ENCODE peak calls at places on chromosomes 3 and 15, in four cellular contexts. F is uterus, J is tibial nerve, L is heart left ventricle. N is an unnamed sample.

GRCh38 chr3:54578417-54578816 is 349.4 kb downstream of the LRTM1 start:
- DNase-seq in F (no peak), J (no peak), L (no peak), N (no peak)

GRCh38 chr3:194000712-194001111 is 135.2 kb upstream of the HES1 start:
- DNase-seq in F (no peak), J (no peak), L (no peak), N (no peak)

GRCh38 chr3:170534232-170534631 is 51.6 kb downstream of the SLC7A14 start:
- DNase-seq in F (no peak), J (no peak), L (no peak), N (no peak)

GRCh38 chr3:127746400-127747057 is 73.8 kb downstream of the ABTB1 start:
- DNase-seq in F (no peak), J (no peak), L (peak), N (no peak)

GRCh38 chr15:69891070-69891491 is 206.6 kb downstream of the TLE3 start:
- DNase-seq in F (no peak), J (no peak), L (no peak), N (no peak)

GRCh38 chr15:40793216-40793989 is 13.5 kb upstream of the ZFYVE19 start:
- DNase-seq in F (no peak), J (no peak), L (no peak), N (peak)

GRCh38 chr3:197801801-197802504 is 10.9 kb downstream of the LRCH3 start:
- DNase-seq in F (no peak), J (no peak), L (no peak), N (no peak)

GRCh38 chr3:45554001-45554691 is 40.4 kb upstream of the LIMD1 start:
- DNase-seq in F (peak), J (no peak), L (peak), N (no peak)

GRCh38 chr15:37035349-37035748 is 65.0 kb downstream of the MEIS2 start:
- DNase-seq in F (no peak), J (no peak), L (no peak), N (no peak)

GRCh38 chr3:120418446-120418845 is 32.3 kb downstream of the FSTL1 start:
- DNase-seq in F (no peak), J (no peak), L (no peak), N (no peak)

GRCh38 chr15:27527490-27528067 is 556.6 kb downstream of the GABRG3 start:
- DNase-seq in F (no peak), J (no peak), L (no peak), N (no peak)

GRCh38 chr15:48313216-48313615 is 18.0 kb upstream of the DUT start:
- DNase-seq in F (no peak), J (no peak), L (no peak), N (no peak)

GRCh38 chr3:149575213-149575961 is 82.4 kb downstream of the WWTR1 start:
- DNase-seq in F (peak), J (no peak), L (peak), N (no peak)

GRCh38 chr3:13021141-13021933 is 51.9 kb downstream of the IQSEC1 start:
- DNase-seq in F (no peak), J (no peak), L (no peak), N (no peak)

GRCh38 chr3:36843065-36844051 is 79.0 kb upstream of the DCLK3 start:
- DNase-seq in F (no peak), J (no peak), L (no peak), N (no peak)

GRCh38 chr3:54038391-54038790 is 84.0 kb upstream of the CACNA2D3 start:
- DNase-seq in F (no peak), J (no peak), L (no peak), N (peak)

DNA sequence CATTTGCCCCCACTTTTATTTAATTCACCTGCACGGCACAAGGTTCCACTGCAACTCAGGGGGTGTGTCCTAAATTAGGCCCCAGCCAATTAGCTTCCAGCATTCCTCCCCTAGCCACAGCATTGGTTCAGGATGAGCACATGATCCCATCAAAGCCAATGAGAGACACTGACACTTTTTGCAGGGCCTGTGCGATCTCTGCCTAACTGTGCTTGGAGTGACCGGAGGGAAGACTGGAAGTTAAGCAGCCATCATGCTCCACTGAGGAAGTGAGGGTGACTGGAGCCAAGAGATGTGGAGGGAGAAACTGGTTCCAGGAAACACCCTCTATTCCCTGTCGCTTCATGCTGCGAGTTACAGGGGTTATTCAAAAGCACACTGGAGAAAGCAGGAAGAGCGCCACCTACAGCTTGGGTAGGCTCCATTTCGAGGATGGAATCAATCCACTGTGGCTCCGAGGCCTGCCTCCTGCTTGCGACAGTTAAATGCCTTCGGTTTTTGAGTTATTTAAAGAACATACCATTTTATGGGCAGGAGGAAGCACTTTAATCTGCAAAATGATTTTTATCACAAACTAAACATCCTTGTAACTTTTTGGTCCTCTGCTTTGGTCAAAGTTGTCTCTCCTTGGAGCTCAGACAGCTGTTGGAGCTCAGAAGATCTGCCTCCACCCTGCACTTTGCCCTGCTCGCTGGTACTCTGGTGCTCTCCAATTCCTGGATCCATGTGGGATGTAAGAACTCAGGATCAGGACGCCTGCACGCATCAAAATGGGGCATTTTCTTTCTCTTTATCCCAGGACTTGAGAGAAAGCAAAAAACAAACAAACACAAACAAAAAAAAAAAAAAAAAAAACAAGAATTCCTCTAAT is 122.4 kb upstream of the WNT5A start:
- DNase-seq in F (no peak), J (no peak), L (no peak), N (no peak)
- TF ChIP-seq CTCF in F (no peak), J (no peak), L (no peak), N (peak)

GRCh38 chr3:184050217-184050847 is 2.5 kb upstream of the HTR3C start:
- DNase-seq in F (no peak), J (no peak), L (no peak), N (no peak)
- TF ChIP-seq POLR2A in F (no peak), J (no peak), L (no peak), N (no peak)

GRCh38 chr3:5309181-5309580 is 121.7 kb downstream of the EDEM1 start:
- DNase-seq in F (no peak), J (no peak), L (no peak), N (no peak)
- TF ChIP-seq CTCF in F (no peak), J (no peak), L (no peak), N (no peak)

DNA sequence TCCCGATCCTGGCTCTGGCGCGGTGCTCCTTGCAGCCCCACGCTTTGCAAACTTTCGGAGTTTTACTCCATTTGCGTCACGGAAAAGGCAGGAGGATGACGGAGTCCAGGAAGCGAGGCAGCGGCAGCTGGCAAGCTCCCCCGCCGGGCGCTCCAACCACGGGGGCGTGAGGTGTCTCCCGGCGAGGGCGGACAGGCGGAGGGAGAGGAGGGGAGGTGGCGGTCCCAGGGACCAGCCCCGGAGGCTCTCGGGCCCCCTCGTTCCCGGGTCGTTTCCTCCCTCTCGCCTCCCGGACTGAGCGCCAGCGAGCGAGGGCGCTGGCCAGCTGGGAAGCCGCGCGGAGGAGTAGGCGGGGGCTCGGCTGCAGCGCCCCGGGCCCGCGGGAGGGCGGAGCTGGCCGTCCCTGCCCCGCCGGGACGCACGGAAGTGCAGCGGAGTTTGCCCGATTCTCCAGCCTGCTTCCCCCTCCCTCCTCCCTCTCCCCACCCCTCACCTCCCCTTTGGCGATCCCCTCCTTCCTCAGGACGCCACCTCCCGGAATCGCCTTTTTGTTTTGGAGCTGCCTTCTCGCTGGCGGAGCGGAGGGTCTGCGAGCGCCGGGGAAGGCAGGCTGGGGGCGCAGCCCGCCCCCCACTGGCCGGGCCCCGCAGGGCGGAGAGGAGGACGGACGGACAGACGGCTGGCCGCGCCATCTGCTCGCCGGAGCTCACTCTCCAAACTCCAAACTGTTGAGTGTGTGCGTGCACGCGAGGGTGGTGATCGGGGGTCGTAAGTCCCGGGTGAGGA is at the start of gene SNX33:
- DNase-seq in F (peak), J (peak), L (peak), N (peak)
- TF ChIP-seq POLR2A in F (no peak), J (no peak), L (peak), N (peak)

N was measured in right lobe of liver.